ENCODE peak calls at places on chromosomes 1 and 21, in six cellular contexts. One of them, this sample, is unnamed.
A peak's percentile ranks its signal among the peaks of the same experiment; 100 is the strongest.

GRCh38 chr1:88180449-88181108 is 503.5 kb upstream of the PKN2 start:
- DNase-seq in IMR-90: peak; percentile 79
- DNase-seq in neural progenitor cell: peak; percentile 87
- DNase-seq in uterus: peak; percentile 41
- DNase-seq in Peyer's patch: peak; percentile 46
- DNase-seq in HCT116: peak; percentile 71
- DNase-seq in this sample: peak; percentile 63

GRCh38 chr1:214416417-214417212 is 134.8 kb downstream of the PTPN14 start:
- DNase-seq in IMR-90: peak; percentile 80
- DNase-seq in Peyer's patch: no peak
- DNase-seq in HCT116: no peak
- DNase-seq in uterus: no peak
- DNase-seq in neural progenitor cell: no peak
- DNase-seq in this sample: no peak

GRCh38 chr1:22461100-22461499 is 9.4 kb downstream of the ZBTB40 start:
- DNase-seq in IMR-90: no peak
- DNase-seq in HCT116: no peak
- DNase-seq in Peyer's patch: no peak
- DNase-seq in uterus: no peak
- DNase-seq in neural progenitor cell: no peak
- DNase-seq in this sample: no peak

GRCh38 chr21:45270306-45270821 is 17.3 kb downstream of the POFUT2 start:
- DNase-seq in uterus: peak; percentile 6
- DNase-seq in IMR-90: no peak
- DNase-seq in Peyer's patch: peak; percentile 11
- DNase-seq in HCT116: no peak
- DNase-seq in neural progenitor cell: no peak
- DNase-seq in this sample: peak; percentile 16

GRCh38 chr1:15760520-15761211 is 2.1 kb downstream of the FBLIM1 start:
- DNase-seq in neural progenitor cell: peak; percentile 43
- DNase-seq in uterus: peak; percentile 54
- DNase-seq in IMR-90: peak; percentile 74
- DNase-seq in HCT116: no peak
- DNase-seq in Peyer's patch: no peak
- DNase-seq in this sample: no peak

GRCh38 chr1:24442764-24443163 is 27.2 kb downstream of the NIPAL3 start:
- DNase-seq in neural progenitor cell: no peak
- DNase-seq in uterus: no peak
- DNase-seq in HCT116: no peak
- DNase-seq in Peyer's patch: no peak
- DNase-seq in IMR-90: peak; percentile 53
- DNase-seq in this sample: no peak

GRCh38 chr21:41010981-41011380 is 157.0 kb upstream of the BACE2 start:
- DNase-seq in HCT116: no peak
- DNase-seq in neural progenitor cell: no peak
- DNase-seq in uterus: no peak
- DNase-seq in IMR-90: no peak
- DNase-seq in Peyer's patch: no peak
- DNase-seq in this sample: no peak

GRCh38 chr1:183694035-183694434 is 40.9 kb upstream of the APOBEC4 start:
- DNase-seq in uterus: no peak
- DNase-seq in neural progenitor cell: no peak
- DNase-seq in HCT116: no peak
- DNase-seq in Peyer's patch: no peak
- DNase-seq in IMR-90: no peak
- DNase-seq in this sample: no peak

GRCh38 chr1:29962831-29963247 is 726.5 kb downstream of the PTPRU start:
- DNase-seq in HCT116: peak; percentile 54
- DNase-seq in IMR-90: no peak
- DNase-seq in neural progenitor cell: no peak
- DNase-seq in uterus: no peak
- DNase-seq in Peyer's patch: no peak
- DNase-seq in this sample: no peak

GRCh38 chr1:1000357-1001056 is 610 bp upstream of the HES4 start:
- DNase-seq in HCT116: peak; percentile 87
- DNase-seq in IMR-90: peak; percentile 89
- DNase-seq in neural progenitor cell: peak; percentile 84
- DNase-seq in Peyer's patch: peak; percentile 30
- DNase-seq in uterus: peak; percentile 77
- DNase-seq in this sample: peak; percentile 72

GRCh38 chr1:171739646-171740045 is 2.2 kb downstream of the VAMP4 start:
- DNase-seq in neural progenitor cell: no peak
- DNase-seq in HCT116: no peak
- DNase-seq in uterus: no peak
- DNase-seq in Peyer's patch: no peak
- DNase-seq in IMR-90: peak; percentile 53
- DNase-seq in this sample: no peak

GRCh38 chr1:106398391-106398790 is 658.1 kb upstream of the PRMT6 start:
- DNase-seq in Peyer's patch: no peak
- DNase-seq in neural progenitor cell: no peak
- DNase-seq in HCT116: no peak
- DNase-seq in IMR-90: no peak
- DNase-seq in uterus: no peak
- DNase-seq in this sample: no peak

GRCh38 chr1:245361056-245361455 is 206.3 kb downstream of the KIF26B start:
- DNase-seq in neural progenitor cell: peak; percentile 37
- DNase-seq in IMR-90: no peak
- DNase-seq in Peyer's patch: no peak
- DNase-seq in HCT116: no peak
- DNase-seq in uterus: no peak
- DNase-seq in this sample: no peak

GRCh38 chr1:87246436-87246835 is 82.2 kb upstream of the LMO4 start:
- DNase-seq in HCT116: no peak
- DNase-seq in IMR-90: no peak
- DNase-seq in Peyer's patch: no peak
- DNase-seq in uterus: no peak
- DNase-seq in neural progenitor cell: no peak
- DNase-seq in this sample: no peak

GRCh38 chr1:2642560-2643413 is 10.0 kb upstream of the MMEL1 start:
- DNase-seq in Peyer's patch: peak; percentile 90
- DNase-seq in uterus: peak; percentile 92
- DNase-seq in HCT116: peak; percentile 73
- DNase-seq in neural progenitor cell: peak; percentile 97
- DNase-seq in IMR-90: peak; percentile 84
- DNase-seq in this sample: peak; percentile 92
- H3K27ac ChIP-seq in Peyer's patch: peak overlapping the region; percentile 84
- H3K27ac ChIP-seq in uterus: peak overlapping the region; percentile 80
- H3K27ac ChIP-seq in HCT116: peak overlapping the region; percentile 92
- H3K27ac ChIP-seq in neural progenitor cell: no peak overlapping the region
- H3K27ac ChIP-seq in IMR-90: peak overlapping the region; percentile 13
- H3K27ac ChIP-seq in this sample: peak overlapping the region; percentile 76

DNA sequence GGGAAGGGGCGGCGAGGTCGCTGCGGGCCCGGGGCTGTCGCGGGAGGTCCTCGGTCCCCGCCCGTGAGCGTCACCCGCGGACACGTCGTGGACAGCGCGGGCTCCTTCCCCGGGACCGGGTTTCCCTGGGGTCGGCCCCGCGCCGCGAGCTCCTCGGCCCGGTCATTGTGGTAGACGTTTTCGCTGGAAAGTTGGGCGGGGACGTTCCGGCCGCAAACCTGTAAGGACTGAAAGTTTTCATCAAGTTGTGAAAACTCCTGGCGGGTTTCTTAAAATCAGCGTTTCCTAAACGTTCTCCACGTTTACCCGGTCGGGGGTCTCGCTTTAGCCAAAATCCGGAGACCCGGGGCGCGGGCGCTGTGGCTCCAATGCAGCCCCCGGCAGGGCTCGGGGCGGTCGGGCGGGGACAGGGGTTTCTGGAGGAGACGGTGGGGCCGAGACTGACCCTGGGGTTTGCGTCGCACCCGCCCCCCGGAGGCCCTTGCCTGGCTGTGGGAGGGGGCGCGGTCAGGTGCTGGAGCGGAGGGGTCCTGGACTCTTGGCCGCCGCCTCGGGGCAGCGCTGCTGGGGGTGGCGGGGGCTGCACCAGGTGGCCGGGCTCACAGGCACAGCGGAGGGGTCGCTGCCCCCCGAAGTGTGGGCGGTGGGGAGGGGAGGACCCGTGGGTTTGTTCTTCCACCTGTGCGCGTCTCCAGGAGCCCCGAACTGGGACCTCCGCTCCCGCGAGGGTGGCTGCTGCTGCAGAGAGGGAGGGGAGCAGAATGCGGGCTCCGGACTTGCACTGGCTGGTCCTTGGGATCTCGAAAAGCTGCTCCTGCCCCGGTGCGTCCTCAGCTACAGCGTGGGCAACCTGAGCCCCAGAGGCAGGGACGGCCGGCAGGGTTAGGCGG is 827 bp downstream of the PRKCZ start:
- DNase-seq in HCT116: no peak
- DNase-seq in IMR-90: no peak
- DNase-seq in neural progenitor cell: peak; percentile 57
- DNase-seq in uterus: no peak
- DNase-seq in Peyer's patch: no peak
- DNase-seq in this sample: no peak
- H3K4me3 ChIP-seq in HCT116: peak overlapping the region; percentile 82
- H3K4me3 ChIP-seq in IMR-90: no peak overlapping the region
- H3K4me3 ChIP-seq in neural progenitor cell: peak overlapping the region; percentile 97
- H3K4me3 ChIP-seq in uterus: no peak overlapping the region
- H3K4me3 ChIP-seq in Peyer's patch: peak overlapping the region; percentile 86
- H3K4me3 ChIP-seq in this sample: peak overlapping the region; percentile 62

GRCh38 chr21:34861302-34861701 is 187.8 kb downstream of the RUNX1 start:
- DNase-seq in IMR-90: no peak
- DNase-seq in Peyer's patch: no peak
- DNase-seq in uterus: no peak
- DNase-seq in neural progenitor cell: no peak
- DNase-seq in HCT116: no peak
- DNase-seq in this sample: no peak

GRCh38 chr21:34857122-34857713 is 188.4 kb downstream of the CLIC6 start:
- DNase-seq in neural progenitor cell: no peak
- DNase-seq in HCT116: no peak
- DNase-seq in Peyer's patch: peak; percentile 51
- DNase-seq in IMR-90: no peak
- DNase-seq in uterus: no peak
- DNase-seq in this sample: no peak

GRCh38 chr21:34859976-34860653 is 189.0 kb downstream of the RUNX1 start:
- DNase-seq in IMR-90: no peak
- DNase-seq in Peyer's patch: no peak
- DNase-seq in HCT116: no peak
- DNase-seq in uterus: no peak
- DNase-seq in neural progenitor cell: no peak
- DNase-seq in this sample: no peak

GRCh38 chr21:34858559-34858958 is 189.8 kb downstream of the CLIC6 start:
- DNase-seq in IMR-90: no peak
- DNase-seq in uterus: no peak
- DNase-seq in HCT116: no peak
- DNase-seq in Peyer's patch: no peak
- DNase-seq in neural progenitor cell: no peak
- DNase-seq in this sample: no peak

DNA sequence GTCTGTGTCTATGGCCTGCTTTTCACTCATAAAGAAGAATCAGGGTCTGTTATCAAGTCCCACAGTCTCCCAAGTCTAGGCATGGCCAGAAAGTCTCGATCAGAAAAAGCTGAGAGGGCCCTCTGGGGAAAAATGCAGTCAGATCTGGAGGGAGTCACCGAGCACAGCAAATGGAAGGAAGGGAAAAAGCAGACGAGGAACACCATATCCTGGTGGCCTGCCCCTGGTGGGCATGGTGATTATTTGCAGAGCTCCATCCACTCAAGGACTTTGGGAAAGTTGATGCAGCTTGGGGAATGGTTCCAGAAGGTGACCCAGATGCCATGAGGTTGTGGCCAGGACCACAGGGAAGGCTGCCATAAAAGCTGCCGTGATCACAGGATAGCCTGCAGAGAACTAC is 189.1 kb downstream of the CLIC6 start:
- DNase-seq in HCT116: no peak
- DNase-seq in IMR-90: no peak
- DNase-seq in neural progenitor cell: no peak
- DNase-seq in Peyer's patch: no peak
- DNase-seq in uterus: no peak
- DNase-seq in this sample: no peak
- TF ChIP-seq CTCF in HCT116: peak; percentile 27
- TF ChIP-seq CTCF in IMR-90: peak; percentile 21
- TF ChIP-seq CTCF in neural progenitor cell: peak; percentile 31
- TF ChIP-seq CTCF in Peyer's patch: no peak
- TF ChIP-seq CTCF in uterus: no peak
- TF ChIP-seq CTCF in this sample: no peak

DNA sequence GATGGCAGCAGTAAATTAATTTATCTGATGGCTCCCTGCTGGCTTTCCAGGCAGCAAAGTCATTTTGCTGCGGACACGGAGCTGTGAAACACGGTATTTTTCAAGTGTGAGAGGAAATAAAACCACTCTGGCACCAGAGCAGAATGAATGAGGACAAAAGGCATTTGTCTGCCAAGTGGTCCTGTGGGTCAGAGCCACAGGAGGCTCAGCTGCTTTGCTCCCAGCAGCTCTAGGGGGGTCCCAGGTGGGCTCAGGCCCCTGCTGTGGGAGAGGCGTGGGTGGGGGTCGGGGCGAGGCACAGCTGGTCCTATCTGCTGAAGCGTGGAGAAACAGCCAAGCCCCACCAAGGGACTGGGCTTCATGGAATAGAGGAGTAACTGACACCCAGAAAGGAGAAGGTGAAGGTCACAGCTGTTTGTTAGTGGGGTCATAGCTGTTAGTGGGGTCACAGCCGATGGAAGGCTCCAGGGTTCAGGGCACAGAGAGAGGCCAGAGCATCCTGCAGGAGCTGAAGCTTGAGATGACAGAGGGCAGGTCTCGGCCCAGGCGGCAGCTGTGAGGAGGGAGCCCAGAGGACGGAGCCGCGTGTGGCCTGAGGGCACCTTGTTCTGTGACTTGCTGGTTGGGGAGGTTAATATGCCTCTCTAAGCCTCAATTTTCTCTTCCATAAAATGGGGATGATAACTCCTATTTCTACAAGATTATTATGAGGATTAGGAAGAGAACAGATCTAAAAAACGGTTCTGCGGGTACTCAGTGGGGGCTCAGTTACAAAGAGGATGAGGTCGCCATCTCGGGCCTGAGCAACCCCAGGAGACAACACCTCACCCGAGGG is 7.1 kb downstream of the KIF17 start:
- DNase-seq in HCT116: no peak
- DNase-seq in uterus: no peak
- DNase-seq in IMR-90: no peak
- DNase-seq in Peyer's patch: no peak
- DNase-seq in neural progenitor cell: no peak
- DNase-seq in this sample: no peak
- H3K27ac ChIP-seq in HCT116: no peak overlapping the region
- H3K27ac ChIP-seq in uterus: no peak overlapping the region
- H3K27ac ChIP-seq in IMR-90: no peak overlapping the region
- H3K27ac ChIP-seq in Peyer's patch: no peak overlapping the region
- H3K27ac ChIP-seq in neural progenitor cell: no peak overlapping the region
- H3K27ac ChIP-seq in this sample: no peak overlapping the region

GRCh38 chr1:203274603-203275381 is 30.5 kb upstream of the BTG2 start:
- DNase-seq in neural progenitor cell: no peak
- DNase-seq in Peyer's patch: peak; percentile 29
- DNase-seq in uterus: peak; percentile 83
- DNase-seq in IMR-90: peak; percentile 56
- DNase-seq in HCT116: no peak
- DNase-seq in this sample: no peak
- H3K4me3 ChIP-seq in neural progenitor cell: no peak overlapping the region
- H3K4me3 ChIP-seq in Peyer's patch: no peak overlapping the region
- H3K4me3 ChIP-seq in uterus: no peak overlapping the region
- H3K4me3 ChIP-seq in IMR-90: no peak overlapping the region
- H3K4me3 ChIP-seq in HCT116: no peak overlapping the region
- H3K4me3 ChIP-seq in this sample: no peak overlapping the region

This sample was measured in left lung.